ENCODE peak calls at places on chromosomes 1 and 21, in five cellular contexts. U is right lobe of liver, K is A549, Y is cardiac fibroblast, S is GM12864. Z is an unnamed sample.

GRCh38 chr1:228136908-228137307 is 3.2 kb upstream of the GUK1 start:
- DNase-seq in S (no peak), U (no peak), K (no peak), Y (no peak), Z (no peak)

GRCh38 chr1:199512037-199512710 is 515.3 kb upstream of the NR5A2 start:
- DNase-seq in K (no peak), Y (no peak), S (no peak), U (no peak), Z (no peak)

GRCh38 chr1:91622586-91622985 is 121.9 kb downstream of the CDC7 start:
- DNase-seq in S (no peak), K (no peak), U (no peak), Y (no peak), Z (no peak)

GRCh38 chr1:200894712-200895447 is at the start of gene INAVA:
- DNase-seq in U (no peak), Y (no peak), K (no peak), S (no peak), Z (no peak)

GRCh38 chr1:215645861-215646260 is 78.8 kb downstream of the KCTD3 start:
- DNase-seq in K (no peak), U (no peak), Y (no peak), S (no peak), Z (no peak)

GRCh38 chr1:228483789-228484188 is 3.4 kb upstream of the RNF187 start:
- DNase-seq in K (no peak), S (no peak), Y (no peak), U (no peak), Z (no peak)

GRCh38 chr1:150562384-150563339 is 13.5 kb downstream of the ADAMTSL4 start:
- DNase-seq in S (peak), K (no peak), U (peak), Y (no peak), Z (peak)

GRCh38 chr1:156709743-156710489 is 4.5 kb upstream of the CRABP2 start:
- DNase-seq in U (no peak), K (no peak), S (no peak), Y (peak), Z (no peak)

GRCh38 chr1:3541930-3542329 is 69.4 kb downstream of the MEGF6 start:
- DNase-seq in U (no peak), S (no peak), K (no peak), Y (no peak), Z (no peak)

GRCh38 chr1:183567584-183567983 is 22.7 kb downstream of the NCF2 start:
- DNase-seq in Y (peak), S (no peak), U (peak), K (no peak), Z (peak)

GRCh38 chr1:228668553-228669400 is 66.5 kb upstream of the RHOU start:
- DNase-seq in K (no peak), Y (peak), U (no peak), S (no peak), Z (no peak)

GRCh38 chr1:63323866-63324778 is 1.8 kb downstream of the FOXD3 start:
- DNase-seq in U (no peak), Y (no peak), K (no peak), S (no peak), Z (no peak)

GRCh38 chr1:183349201-183349711 is 68.9 kb downstream of the NMNAT2 start:
- DNase-seq in U (no peak), Y (peak), K (no peak), S (no peak), Z (no peak)

GRCh38 chr1:9340172-9340854 is 47.6 kb downstream of the SPSB1 start:
- DNase-seq in U (no peak), S (no peak), K (no peak), Y (peak), Z (no peak)

GRCh38 chr1:40032240-40032891 is 8.2 kb upstream of the CAP1 start:
- DNase-seq in U (no peak), Y (peak), K (peak), S (peak), Z (peak)

GRCh38 chr1:115495603-115496002 is 146.2 kb upstream of the VANGL1 start:
- DNase-seq in U (no peak), Y (peak), K (no peak), S (no peak), Z (no peak)

GRCh38 chr1:25641931-25642611 is 25.5 kb downstream of the MAN1C1 start:
- DNase-seq in K (no peak), U (no peak), S (no peak), Y (peak), Z (no peak)

GRCh38 chr21:45270306-45270821 is 17.3 kb downstream of the POFUT2 start:
- DNase-seq in S (no peak), U (peak), Y (peak), K (no peak), Z (no peak)

GRCh38 chr1:21244154-21244553 is 46.1 kb downstream of the ECE1 start:
- DNase-seq in U (no peak), K (no peak), Y (no peak), S (no peak), Z (no peak)

GRCh38 chr1:229199892-229200291 is 71.0 kb upstream of the RAB4A start:
- DNase-seq in U (no peak), S (peak), K (no peak), Y (no peak), Z (peak)

GRCh38 chr1:70546726-70547125 is 135.7 kb downstream of the CTH start:
- DNase-seq in Y (no peak), S (no peak), U (no peak), K (no peak), Z (no peak)

GRCh38 chr1:5554111-5554510 is 438.1 kb downstream of the NPHP4 start:
- DNase-seq in U (no peak), Y (no peak), K (no peak), S (no peak), Z (no peak)

GRCh38 chr1:156076609-156077429 is 5.4 kb downstream of the MEX3A start:
- DNase-seq in K (no peak), Y (no peak), U (peak), S (no peak), Z (peak)

GRCh38 chr1:25821630-25822091 is 1.9 kb downstream of the MTFR1L start:
- DNase-seq in K (no peak), Y (peak), S (no peak), U (no peak), Z (no peak)

GRCh38 chr1:21607549-21608529 is 61.3 kb downstream of the RAP1GAP start:
- DNase-seq in Y (peak), U (peak), S (peak), K (peak), Z (peak)

GRCh38 chr1:57162607-57163235 is 196.9 kb upstream of the C8B start:
- DNase-seq in U (no peak), K (no peak), S (no peak), Y (no peak), Z (no peak)

GRCh38 chr1:21659924-21660326 is 9.2 kb downstream of the RAP1GAP start:
- DNase-seq in S (no peak), U (no peak), K (no peak), Y (no peak), Z (no peak)

GRCh38 chr1:161082996-161083742 is 6.2 kb downstream of the NECTIN4 start:
- DNase-seq in U (no peak), K (peak), Y (peak), S (no peak), Z (no peak)

GRCh38 chr21:31342328-31342727 is 1.7 kb downstream of the TIAM1 start:
- DNase-seq in S (no peak), Y (no peak), U (no peak), K (no peak), Z (no peak)

GRCh38 chr1:40620586-40620985 is 44.9 kb downstream of the RIMS3 start:
- DNase-seq in U (no peak), Y (no peak), K (no peak), S (no peak), Z (no peak)

GRCh38 chr1:42173961-42174715 is 9.6 kb upstream of the GUCA2A start:
- DNase-seq in U (no peak), S (no peak), Y (peak), K (no peak), Z (no peak)

GRCh38 chr1:91513160-91513559 is 12.5 kb downstream of the CDC7 start:
- DNase-seq in U (no peak), S (no peak), K (no peak), Y (peak), Z (no peak)

GRCh38 chr1:27438621-27439061 is 46.2 kb downstream of the GPR3 start:
- DNase-seq in S (no peak), K (no peak), Y (no peak), U (no peak), Z (no peak)

GRCh38 chr1:37391181-37391949 is 83.0 kb upstream of the ZC3H12A start:
- DNase-seq in K (peak), U (no peak), S (no peak), Y (no peak), Z (no peak)

GRCh38 chr1:39902121-39902807 is 547 bp upstream of the MYCL start:
- DNase-seq in S (no peak), K (peak), U (peak), Y (peak), Z (peak)

GRCh38 chr1:73205294-73205973 is 923.1 kb upstream of the NEGR1 start:
- DNase-seq in Y (no peak), K (no peak), U (no peak), S (no peak), Z (no peak)
- TF ChIP-seq CTCF in Y (no peak), K (no peak), U (no peak), S (no peak), Z (no peak)

GRCh38 chr1:239306426-239306825 is 79.9 kb upstream of the CHRM3 start:
- DNase-seq in K (no peak), Y (no peak), U (no peak), S (no peak), Z (no peak)

GRCh38 chr1:239307886-239308285 is 78.5 kb upstream of the CHRM3 start:
- DNase-seq in K (no peak), Y (no peak), S (no peak), U (no peak), Z (no peak)

GRCh38 chr1:239303289-239303688 is 83.1 kb upstream of the CHRM3 start:
- DNase-seq in S (no peak), K (no peak), U (no peak), Y (no peak), Z (no peak)

GRCh38 chr1:239311331-239311730 is 75.0 kb upstream of the CHRM3 start:
- DNase-seq in U (no peak), S (no peak), Y (no peak), K (no peak), Z (no peak)

GRCh38 chr1:239308701-239309333 is 77.6 kb upstream of the CHRM3 start:
- DNase-seq in K (no peak), S (no peak), U (no peak), Y (no peak), Z (no peak)
- TF ChIP-seq CTCF in K (peak), S (peak), U (peak), Y (no peak), Z (peak)

GRCh38 chr1:162633327-162633762 is 1.1 kb downstream of the DDR2 start:
- DNase-seq in U (no peak), Y (peak), S (peak), K (no peak), Z (peak)
- TF ChIP-seq CTCF in U (no peak), Y (peak), S (peak), K (no peak), Z (no peak)

GRCh38 chr1:187903223-187903622 is 1074.5 kb downstream of the PLA2G4A start:
- DNase-seq in S (no peak), Y (no peak), K (no peak), U (no peak), Z (no peak)
- TF ChIP-seq CTCF in S (no peak), Y (no peak), K (no peak), U (no peak), Z (no peak)

GRCh38 chr1:230581446-230582079 is 60.7 kb upstream of the COG2 start:
- DNase-seq in S (no peak), K (peak), Y (no peak), U (no peak), Z (no peak)
- TF ChIP-seq CTCF in S (peak), K (peak), Y (no peak), U (no peak), Z (no peak)

DNA sequence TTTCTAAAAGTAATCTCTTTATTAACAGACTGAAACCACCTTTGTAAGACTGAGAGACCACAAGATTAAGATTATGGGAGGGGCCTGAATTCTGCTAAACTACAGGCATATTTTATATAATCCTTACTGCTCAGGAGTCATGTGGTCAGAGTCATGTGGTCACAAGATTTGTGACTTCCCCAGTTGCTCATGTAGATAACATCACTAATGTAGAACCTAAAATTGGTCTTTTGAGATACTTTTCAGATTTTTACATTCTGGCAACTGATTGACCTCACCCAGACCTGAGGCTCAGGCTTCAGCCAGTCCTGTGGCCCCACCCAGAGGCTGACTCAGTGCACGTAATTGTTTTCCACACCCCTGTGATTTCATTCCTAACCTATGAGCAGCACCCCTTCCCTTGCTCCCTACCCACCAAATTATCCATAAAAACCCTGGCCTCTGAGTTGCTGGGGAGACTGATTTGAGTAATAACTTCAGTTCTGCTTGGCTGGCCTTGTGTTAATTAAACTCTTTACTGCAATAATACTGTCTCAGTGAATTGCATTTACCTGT is 41.8 kb upstream of the ZNF326 start:
- DNase-seq in U (no peak), K (peak), S (no peak), Y (peak), Z (no peak)
- TF ChIP-seq CTCF in U (peak), K (peak), S (peak), Y (no peak), Z (peak)

GRCh38 chr1:30911061-30911954 is 2.8 kb upstream of the SDC3 start:
- DNase-seq in Y (peak), U (peak), K (peak), S (no peak), Z (peak)
- TF ChIP-seq CTCF in Y (peak), U (peak), K (peak), S (peak), Z (peak)